ENCODE peak calls at places on chromosomes 2 and 18, in nine cellular contexts. X is HCT116, U is transverse colon, A is GM23338, Q is prostate gland, H is stomach, T is endothelial cell of umbilical vein, O is HepG2, Y is sigmoid colon. D is an unnamed sample.

GRCh38 chr2:95375532-95376221 is 26.8 kb upstream of the FAHD2A start:
- DNase-seq in X (no peak), U (no peak), A (no peak), Q (no peak), H (no peak), T (no peak), O (no peak), Y (peak; percentile 33), D (no peak)

GRCh38 chr2:144377929-144378328 is 142.0 kb downstream of the ZEB2 start:
- DNase-seq in X (no peak), U (no peak), A (no peak), Q (no peak), H (no peak), T (no peak), O (no peak), Y (no peak), D (no peak)

GRCh38 chr2:25697559-25698341 is 24.4 kb upstream of the DTNB start:
- DNase-seq in X (no peak), U (no peak), A (peak; percentile 62), Q (no peak), H (no peak), T (no peak), O (no peak), Y (no peak), D (peak; percentile 59)

GRCh38 chr18:79628416-79629248 is 51.0 kb upstream of the CTDP1 start:
- DNase-seq in X (no peak), U (no peak), A (no peak), Q (no peak), H (no peak), T (no peak), O (no peak), Y (peak; percentile 47), D (peak; percentile 65)

GRCh38 chr2:238313289-238313990 is 6.9 kb upstream of the TRAF3IP1 start:
- DNase-seq in X (no peak), U (no peak), A (no peak), Q (no peak), H (no peak), T (no peak), O (no peak), Y (peak; percentile 37), D (no peak)

GRCh38 chr2:65436825-65437221 is 4.4 kb upstream of the SPRED2 start:
- DNase-seq in X (no peak), U (no peak), A (peak; percentile 42), Q (no peak), H (no peak), T (no peak), O (no peak), Y (no peak), D (no peak)

GRCh38 chr2:206920310-206920709 is 19.0 kb upstream of the CPO start:
- DNase-seq in X (no peak), U (no peak), A (peak; percentile 28), Q (no peak), H (no peak), T (no peak), O (no peak), Y (no peak), D (no peak)

GRCh38 chr2:127656569-127657231 is 10.7 kb downstream of the GPR17 start:
- DNase-seq in X (no peak), U (no peak), A (no peak), Q (no peak), H (no peak), T (no peak), O (no peak), Y (peak; percentile 56), D (peak; percentile 77)

GRCh38 chr2:101971836-101972235 is 19.9 kb upstream of the IL1R2 start:
- DNase-seq in X (no peak), U (no peak), A (no peak), Q (no peak), H (no peak), T (no peak), O (no peak), Y (no peak), D (no peak)

GRCh38 chr2:240457223-240458043 is 22.0 kb downstream of the GPC1 start:
- DNase-seq in X (no peak), U (no peak), A (peak; percentile 85), Q (no peak), H (no peak), T (no peak), O (peak; percentile 60), Y (peak; percentile 42), D (no peak)

GRCh38 chr18:362914-363295 is 95.1 kb upstream of the THOC1 start:
- DNase-seq in X (no peak), U (no peak), A (no peak), Q (no peak), H (no peak), T (no peak), O (peak; percentile 7), Y (no peak), D (no peak)

GRCh38 chr2:185082749-185083148 is 484.4 kb downstream of the ZNF804A start:
- DNase-seq in X (no peak), U (no peak), A (no peak), Q (no peak), H (no peak), T (no peak), O (no peak), Y (no peak), D (no peak)

DNA sequence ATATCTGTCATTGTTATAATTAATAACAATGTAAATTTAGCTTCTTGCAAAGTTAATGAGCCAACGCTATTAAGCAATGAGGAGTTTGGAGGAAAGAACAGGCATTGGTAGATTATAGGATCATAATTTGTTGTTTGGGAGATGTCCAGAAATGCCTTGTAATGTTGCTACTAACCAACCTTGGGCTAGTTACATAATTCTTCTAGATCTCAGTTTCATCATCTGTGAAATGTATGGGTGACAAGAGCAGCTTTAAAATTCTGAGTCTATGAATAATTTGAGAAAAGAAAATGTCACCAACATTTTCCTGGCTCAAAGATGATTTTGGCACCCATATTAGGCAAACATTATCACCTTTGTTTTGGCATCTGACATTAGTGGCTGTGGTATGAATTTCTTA is 2.9 kb downstream of the TMEM178A start:
- DNase-seq in X (no peak), U (no peak), A (no peak), Q (no peak), H (no peak), T (no peak), O (no peak), Y (no peak), D (no peak)
- TF ChIP-seq CTCF in X (no peak), U (no peak), A (no peak), Q (no peak), H (no peak), T (no peak), O (no peak), Y (no peak), D (no peak)

DNA sequence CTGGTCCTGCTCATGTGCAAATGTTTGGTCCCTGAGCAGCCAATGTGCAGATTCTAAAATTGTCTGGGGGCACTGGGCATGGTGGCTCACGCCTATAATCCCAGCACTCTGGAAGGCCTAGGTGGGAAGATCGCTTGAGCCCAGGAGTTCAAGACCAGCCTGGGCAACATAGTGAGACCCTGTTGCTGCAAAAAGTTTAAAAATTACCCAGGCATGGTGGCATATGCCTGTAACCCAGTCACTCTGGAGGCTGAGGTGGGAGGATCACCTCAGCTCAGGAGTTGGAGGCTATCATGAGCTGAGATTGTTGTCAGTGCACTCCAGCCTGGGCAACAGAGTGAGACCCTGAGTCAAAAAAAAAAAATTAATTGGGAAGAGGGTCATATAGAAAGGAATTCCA is 5.1 kb downstream of the LIPG start:
- DNase-seq in X (no peak), U (no peak), A (no peak), Q (no peak), H (no peak), T (no peak), O (no peak), Y (no peak), D (no peak)
- TF ChIP-seq POLR2AphosphoS5 in X (no peak), U (no peak), A (no peak), Q (no peak), H (no peak), T (no peak), O (no peak), Y (no peak), D (no peak)

GRCh38 chr2:14385043-14385442 is 247.5 kb upstream of the LRATD1 start:
- DNase-seq in X (no peak), U (no peak), A (no peak), Q (no peak), H (no peak), T (no peak), O (no peak), Y (no peak), D (no peak)
- H3K4me3 ChIP-seq in X (no peak overlapping the region), U (no peak overlapping the region), A (no peak overlapping the region), Q (no peak overlapping the region), H (no peak overlapping the region), T (no peak overlapping the region), O (no peak overlapping the region), Y (no peak overlapping the region), D (no peak overlapping the region)

DNA sequence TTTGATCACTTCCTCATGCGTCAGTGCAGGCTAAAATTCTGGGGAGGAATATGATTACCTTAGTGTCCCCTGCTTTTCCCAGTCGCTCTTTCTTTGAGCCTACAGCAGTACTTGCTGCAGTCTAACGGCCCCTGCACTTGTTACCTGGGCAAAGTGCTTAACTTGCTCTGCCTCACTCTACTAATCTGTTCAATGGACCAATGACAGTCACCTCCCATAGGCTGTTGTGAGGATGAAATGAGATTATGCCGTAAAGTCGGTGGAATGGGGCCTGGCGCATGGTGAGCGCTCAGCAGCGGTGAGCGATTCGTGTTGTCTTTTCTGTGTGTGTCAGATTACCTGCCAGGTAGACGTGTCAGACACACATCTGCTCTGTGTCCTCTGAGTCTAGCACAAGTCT is 5.3 kb downstream of the TNS1 start:
- DNase-seq in X (no peak), U (no peak), A (no peak), Q (no peak), H (no peak), T (no peak), O (no peak), Y (no peak), D (no peak)
- TF ChIP-seq CTCF in X (no peak), U (no peak), A (no peak), Q (no peak), H (no peak), T (no peak), O (no peak), Y (no peak), D (no peak)

GRCh38 chr2:165762723-165763122 is 31.3 kb downstream of the GALNT3 start:
- DNase-seq in X (no peak), U (no peak), A (no peak), Q (no peak), H (no peak), T (no peak), O (no peak), Y (no peak), D (no peak)
- TF ChIP-seq POLR2AphosphoS5 in X (no peak), U (no peak), A (no peak), Q (no peak), H (no peak), T (no peak), O (no peak), Y (no peak), D (no peak)

GRCh38 chr2:72027426-72028161 is 120.1 kb downstream of the CYP26B1 start:
- DNase-seq in X (no peak), U (no peak), A (no peak), Q (no peak), H (peak; percentile 14), T (no peak), O (no peak), Y (no peak), D (peak; percentile 52)
- H3K4me3 ChIP-seq in X (no peak overlapping the region), U (no peak overlapping the region), A (no peak overlapping the region), Q (no peak overlapping the region), H (no peak overlapping the region), T (no peak overlapping the region), O (no peak overlapping the region), Y (no peak overlapping the region), D (no peak overlapping the region)

D was measured in spleen.